ENCODE peak calls at places on chromosomes 12 and 14, in eight cellular contexts. O, P, J, G, L, T, S and U are unnamed samples.

GRCh38 chr14:75205586-75205985 is 29.2 kb upstream of the TMED10 start:
- DNase-seq in O (no peak), P (no peak), J (no peak), G (no peak), L (no peak), T (no peak), S (no peak), U (no peak)

GRCh38 chr12:29591140-29592020 is 93.9 kb upstream of the OVCH1 start:
- DNase-seq in O (no peak), P (no peak), J (no peak), G (no peak), L (peak), T (no peak), S (peak), U (no peak)

GRCh38 chr14:101956179-101956885 is 8.0 kb upstream of the DYNC1H1 start:
- DNase-seq in O (no peak), P (no peak), J (no peak), G (peak), L (no peak), T (no peak), S (no peak), U (no peak)

GRCh38 chr12:92030618-92031017 is 115.0 kb downstream of the BTG1 start:
- DNase-seq in O (peak), P (no peak), J (no peak), G (no peak), L (no peak), T (no peak), S (peak), U (peak)

GRCh38 chr14:36505892-36506731 is 13.9 kb downstream of the NKX2-1 start:
- DNase-seq in O (no peak), P (no peak), J (no peak), G (peak), L (no peak), T (no peak), S (no peak), U (no peak)

GRCh38 chr12:75751769-75752471 is 240.5 kb upstream of the KRR1 start:
- DNase-seq in O (no peak), P (no peak), J (no peak), G (no peak), L (no peak), T (no peak), S (peak), U (peak)

GRCh38 chr14:64745511-64746041 is 41.4 kb downstream of the PLEKHG3 start:
- DNase-seq in O (no peak), P (no peak), J (no peak), G (no peak), L (no peak), T (no peak), S (peak), U (no peak)

GRCh38 chr12:113912761-113913295 is 53.3 kb downstream of the RBM19 start:
- DNase-seq in O (no peak), P (peak), J (peak), G (peak), L (peak), T (peak), S (peak), U (peak)

GRCh38 chr12:27359578-27360340 is 27.1 kb downstream of the BMAL2 start:
- DNase-seq in O (no peak), P (no peak), J (no peak), G (no peak), L (no peak), T (no peak), S (no peak), U (peak)

GRCh38 chr14:49940805-49941421 is 48.0 kb downstream of the ARF6 start:
- DNase-seq in O (no peak), P (no peak), J (no peak), G (no peak), L (no peak), T (no peak), S (no peak), U (no peak)

GRCh38 chr14:90829677-90830076 is 13.4 kb upstream of the TTC7B start:
- DNase-seq in O (no peak), P (no peak), J (no peak), G (no peak), L (no peak), T (no peak), S (no peak), U (no peak)

GRCh38 chr14:89988787-89989186 is 33.1 kb downstream of the TDP1 start:
- DNase-seq in O (no peak), P (no peak), J (no peak), G (no peak), L (no peak), T (no peak), S (no peak), U (no peak)

GRCh38 chr14:35292770-35293561 is 784 bp downstream of the PSMA6 start:
- DNase-seq in O (no peak), P (peak), J (no peak), G (no peak), L (no peak), T (no peak), S (no peak), U (peak)

GRCh38 chr12:52884526-52885293 is 20.2 kb downstream of the KRT8 start:
- DNase-seq in O (peak), P (peak), J (peak), G (peak), L (peak), T (peak), S (peak), U (peak)

GRCh38 chr12:47954467-47955045 is 8.8 kb upstream of the TMEM106C start:
- DNase-seq in O (no peak), P (no peak), J (no peak), G (no peak), L (no peak), T (no peak), S (no peak), U (peak)

GRCh38 chr14:65958664-65959562 is 527.3 kb upstream of the CCDC196 start:
- DNase-seq in O (no peak), P (peak), J (no peak), G (no peak), L (no peak), T (no peak), S (peak), U (peak)

GRCh38 chr14:100328495-100329163 is 5.5 kb downstream of the SLC25A47 start:
- DNase-seq in O (no peak), P (no peak), J (no peak), G (no peak), L (no peak), T (no peak), S (no peak), U (peak)

GRCh38 chr14:90177537-90178189 is 78.7 kb upstream of the PSMC1 start:
- DNase-seq in O (no peak), P (no peak), J (no peak), G (no peak), L (no peak), T (no peak), S (no peak), U (no peak)